ENCODE peak calls at places on chromosomes 2 and 18, in seven cellular contexts. B, C, N, W, S, V and M are unnamed samples. For H3K27me3, the result is how much of the 10 kb centered on the place peaks cover.

GRCh38 chr2:48715956-48716355 is 39.6 kb downstream of the LHCGR start:
- DNase-seq in B (no peak), C (no peak), N (no peak), W (no peak), S (peak), V (no peak), M (no peak)

GRCh38 chr2:179410552-179411356 is 146.1 kb upstream of the SESTD1 start:
- DNase-seq in B (peak), C (no peak), N (no peak), W (no peak), S (peak), V (peak), M (no peak)

GRCh38 chr2:201807452-201807980 is 1.2 kb downstream of the CDK15 start:
- DNase-seq in B (no peak), C (no peak), N (no peak), W (peak), S (peak), V (peak), M (no peak)

GRCh38 chr2:172735646-172736418 is at the start of gene RAPGEF4:
- DNase-seq in B (no peak), C (peak), N (no peak), W (no peak), S (no peak), V (no peak), M (no peak)

GRCh38 chr2:180203972-180204371 is 196.9 kb upstream of the CWC22 start:
- DNase-seq in B (no peak), C (no peak), N (no peak), W (no peak), S (peak), V (no peak), M (no peak)

GRCh38 chr2:213119061-213119809 is 32.2 kb downstream of the IKZF2 start:
- DNase-seq in B (no peak), C (no peak), N (peak), W (no peak), S (peak), V (no peak), M (no peak)

GRCh38 chr2:172639823-172640222 is 83.9 kb downstream of the PDK1 start:
- DNase-seq in B (no peak), C (no peak), N (peak), W (no peak), S (peak), V (no peak), M (no peak)

GRCh38 chr18:723541-723940 is 11.1 kb upstream of the ENOSF1 start:
- DNase-seq in B (no peak), C (no peak), N (no peak), W (no peak), S (no peak), V (no peak), M (no peak)

GRCh38 chr18:47931707-47932103 is 1.2 kb upstream of the SMAD2 start:
- DNase-seq in B (no peak), C (no peak), N (no peak), W (no peak), S (peak), V (no peak), M (peak)

GRCh38 chr2:121080013-121080772 is 204.8 kb downstream of the TFCP2L1 start:
- DNase-seq in B (peak), C (no peak), N (no peak), W (peak), S (peak), V (peak), M (no peak)

GRCh38 chr2:3408781-3409180 is 29.3 kb downstream of the TRAPPC12 start:
- DNase-seq in B (no peak), C (no peak), N (no peak), W (no peak), S (no peak), V (no peak), M (no peak)

GRCh38 chr18:55214969-55215368 is 255.7 kb upstream of the CCDC68 start:
- DNase-seq in B (no peak), C (no peak), N (no peak), W (no peak), S (no peak), V (no peak), M (no peak)

GRCh38 chr2:95276244-95276887 is 2.1 kb downstream of the PROM2 start:
- DNase-seq in B (no peak), C (peak), N (no peak), W (no peak), S (no peak), V (no peak), M (no peak)

GRCh38 chr18:27789406-27789805 is 387.5 kb downstream of the CDH2 start:
- DNase-seq in B (no peak), C (no peak), N (no peak), W (no peak), S (no peak), V (no peak), M (no peak)

GRCh38 chr2:88452980-88453582 is 588 bp upstream of the FOXI3 start:
- DNase-seq in B (no peak), C (no peak), N (no peak), W (no peak), S (peak), V (no peak), M (no peak)
- H3K27me3 ChIP-seq in B (under half), C (under half), N (under half), W (half or more), S (half or more), V (under half), M (under half)

GRCh38 chr18:63254716-63255399 is 64.7 kb downstream of the BCL2 start:
- DNase-seq in B (no peak), C (no peak), N (no peak), W (no peak), S (no peak), V (no peak), M (no peak)
- H3K27me3 ChIP-seq in B (under half), C (under half), N (under half), W (under half), S (under half), V (under half), M (under half)

GRCh38 chr18:7381307-7381706 is 150.4 kb downstream of the LRRC30 start:
- DNase-seq in B (no peak), C (no peak), N (no peak), W (no peak), S (no peak), V (no peak), M (no peak)

GRCh38 chr18:7388752-7389151 is 157.9 kb downstream of the LRRC30 start:
- DNase-seq in B (no peak), C (no peak), N (no peak), W (no peak), S (no peak), V (no peak), M (no peak)

GRCh38 chr18:7382631-7383335 is 151.9 kb downstream of the LRRC30 start:
- DNase-seq in B (no peak), C (no peak), N (no peak), W (no peak), S (no peak), V (no peak), M (no peak)

GRCh38 chr18:7383336-7383980 is 152.6 kb downstream of the LRRC30 start:
- DNase-seq in B (no peak), C (no peak), N (no peak), W (no peak), S (no peak), V (no peak), M (no peak)
- H3K27me3 ChIP-seq in B (under half), C (under half), N (under half), W (under half), S (under half), V (under half), M (under half)

DNA sequence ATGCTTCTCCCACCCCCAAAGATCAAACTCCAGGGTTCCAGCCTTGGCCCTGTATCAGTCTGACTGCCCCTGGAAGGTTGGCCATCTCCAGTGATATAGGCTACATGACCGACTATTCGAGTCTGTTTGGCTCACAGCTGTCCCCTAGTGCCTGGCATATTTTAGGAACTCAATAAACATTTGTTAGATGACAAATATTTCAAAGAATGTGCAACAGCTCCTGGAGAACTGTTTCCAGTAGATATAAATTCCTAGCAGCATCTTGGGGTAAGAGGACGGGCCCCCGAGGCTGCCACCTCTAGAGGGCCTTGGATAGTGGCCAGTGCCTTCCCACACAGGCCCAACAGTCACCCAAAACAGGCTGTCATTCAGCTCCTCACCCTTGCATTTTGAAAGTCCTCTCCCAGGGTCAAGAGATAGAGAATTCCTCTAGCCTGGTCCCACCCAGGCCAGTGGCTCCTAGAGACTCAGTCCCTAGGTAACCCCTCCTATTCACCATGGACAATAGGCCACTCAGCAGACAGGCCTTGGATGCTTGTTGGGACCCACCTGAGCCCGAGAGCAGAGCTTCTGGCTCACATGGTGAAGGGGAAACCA is 45.1 kb upstream of the ATP6V1B1 start:
- DNase-seq in B (no peak), C (no peak), N (no peak), W (no peak), S (no peak), V (no peak), M (no peak)
- H3K27me3 ChIP-seq in B (under half), C (under half), N (half or more), W (half or more), S (half or more), V (under half), M (under half)

GRCh38 chr2:72925328-72925943 is 8.1 kb downstream of the EMX1 start:
- DNase-seq in B (no peak), C (no peak), N (no peak), W (no peak), S (no peak), V (no peak), M (no peak)

GRCh38 chr2:72926368-72926767 is 9.0 kb downstream of the EMX1 start:
- DNase-seq in B (no peak), C (no peak), N (no peak), W (no peak), S (no peak), V (no peak), M (no peak)

GRCh38 chr2:72927066-72927465 is 9.7 kb downstream of the EMX1 start:
- DNase-seq in B (no peak), C (no peak), N (no peak), W (no peak), S (no peak), V (no peak), M (no peak)

GRCh38 chr2:72923833-72924352 is 6.6 kb downstream of the EMX1 start:
- DNase-seq in B (no peak), C (no peak), N (no peak), W (no peak), S (no peak), V (peak), M (no peak)

GRCh38 chr2:72924353-72925240 is 7.3 kb downstream of the EMX1 start:
- DNase-seq in B (no peak), C (no peak), N (no peak), W (no peak), S (no peak), V (no peak), M (no peak)
- H3K27me3 ChIP-seq in B (under half), C (under half), N (half or more), W (half or more), S (half or more), V (under half), M (under half)

DNA sequence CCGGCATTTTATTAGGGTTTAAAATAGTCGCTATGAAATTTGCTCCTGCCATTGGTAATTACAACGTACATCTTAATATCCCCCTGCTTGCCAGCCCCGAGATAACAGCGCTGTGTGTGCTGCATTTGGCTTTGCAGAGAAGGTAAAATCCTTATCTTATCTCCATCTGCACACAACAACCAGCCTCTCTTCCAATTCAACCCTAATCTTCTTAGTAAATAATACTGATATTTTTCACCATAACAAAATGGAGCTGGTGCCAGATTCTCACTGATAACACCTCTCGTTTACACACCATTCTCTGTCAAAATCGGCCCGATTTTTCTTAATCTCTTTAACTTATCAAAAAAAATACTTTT is 61.4 kb upstream of the SIX3 start:
- DNase-seq in B (no peak), C (no peak), N (no peak), W (no peak), S (no peak), V (no peak), M (no peak)
- H3K27me3 ChIP-seq in B (under half), C (under half), N (under half), W (half or more), S (under half), V (under half), M (under half)

DNA sequence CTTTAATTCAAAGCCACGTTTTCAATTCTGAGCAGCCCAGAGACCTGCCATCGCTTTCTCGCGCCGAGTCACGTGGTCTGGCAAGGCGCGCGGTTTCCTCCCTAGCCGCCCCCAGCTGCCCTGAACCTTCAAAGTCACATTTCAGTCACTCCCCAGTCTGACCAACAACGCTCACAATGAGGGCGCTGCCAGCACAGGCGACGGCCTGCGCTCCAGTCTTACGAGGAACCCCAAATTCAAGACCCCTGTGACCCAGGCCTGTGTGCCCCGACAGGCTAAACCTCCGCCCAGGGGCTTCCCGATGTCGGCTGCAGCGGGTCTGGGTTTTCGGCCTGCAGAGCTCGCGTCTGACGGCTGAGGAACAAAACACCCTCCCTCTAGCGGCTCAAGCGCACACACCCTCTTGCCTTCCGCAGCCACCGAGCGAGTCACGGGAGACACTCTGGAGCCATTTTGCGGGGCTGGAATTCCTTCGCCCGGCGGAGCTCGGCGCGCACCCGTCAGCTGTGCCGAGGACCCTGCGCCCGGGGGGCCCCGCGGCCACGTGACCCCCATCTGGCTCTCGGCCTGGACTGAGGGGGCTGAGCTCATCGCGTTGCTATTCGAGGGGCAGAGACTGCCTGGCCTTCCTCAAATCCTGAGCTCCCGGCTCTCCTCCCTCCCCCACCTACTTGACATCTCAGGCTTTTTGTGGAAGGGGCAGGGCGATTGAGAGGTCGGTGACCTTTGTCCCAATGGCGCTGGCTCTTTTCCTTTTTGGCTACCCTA is 69.9 kb upstream of the ITGB6 start:
- DNase-seq in B (peak), C (peak), N (peak), W (peak), S (peak), V (peak), M (no peak)
- H3K27me3 ChIP-seq in B (under half), C (under half), N (under half), W (under half), S (under half), V (under half), M (under half)

DNA sequence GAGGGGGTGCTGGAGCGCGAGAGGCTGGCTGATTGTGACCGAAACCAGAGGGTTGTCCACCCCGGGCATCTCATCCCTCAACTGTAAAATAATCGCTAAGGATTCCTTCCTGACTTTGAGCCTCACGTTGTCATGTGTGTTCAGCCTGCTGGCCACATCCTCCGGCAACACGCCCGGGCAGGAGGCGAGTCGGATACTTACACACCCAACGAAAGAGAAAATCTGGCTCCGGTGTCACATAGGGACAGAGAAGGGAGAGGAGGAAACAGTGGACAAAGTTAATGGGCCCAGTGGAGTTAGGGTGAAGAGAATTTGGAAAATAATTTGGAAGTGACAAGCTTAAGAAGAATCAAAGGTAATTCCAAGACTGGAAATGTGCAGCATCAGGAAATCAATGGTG is 2.4 kb downstream of the TLX2 start:
- DNase-seq in B (no peak), C (no peak), N (no peak), W (no peak), S (no peak), V (no peak), M (no peak)
- H3K27me3 ChIP-seq in B (under half), C (half or more), N (half or more), W (half or more), S (half or more), V (under half), M (under half)